ENCODE peak calls at places on chromosomes 13 and 19, in four cellular contexts. I is ACHN, T is HFFc6, Z is sigmoid colon. B is an unnamed sample.

GRCh38 chr13:111209613-111210012 is 94.5 kb downstream of the ARHGEF7 start:
- DNase-seq in I (no peak), T (no peak), Z (no peak), B (no peak)

GRCh38 chr13:36207672-36208071 is 6.7 kb downstream of the SOHLH2 start:
- DNase-seq in I (peak; percentile 1), T (no peak), Z (no peak), B (peak; percentile 47)

GRCh38 chr19:17706750-17707181 is 12.5 kb upstream of the MAP1S start:
- DNase-seq in I (no peak), T (peak; percentile 13), Z (no peak), B (peak; percentile 98)

GRCh38 chr19:30172643-30173242 is 199.4 kb upstream of the ZNF536 start:
- DNase-seq in I (no peak), T (no peak), Z (no peak), B (no peak)

GRCh38 chr13:103795892-103796478 is 729.8 kb upstream of the SLC10A2 start:
- DNase-seq in I (no peak), T (no peak), Z (no peak), B (no peak)

GRCh38 chr19:39827216-39827615 is 6.7 kb downstream of the DYRK1B start:
- DNase-seq in I (no peak), T (no peak), Z (no peak), B (no peak)

GRCh38 chr19:56139847-56140582 is 1.1 kb upstream of the ZNF444 start:
- DNase-seq in I (no peak), T (no peak), Z (no peak), B (no peak)

GRCh38 chr19:3655402-3656072 is 28.9 kb upstream of the CACTIN start:
- DNase-seq in I (peak; percentile 90), T (peak; percentile 96), Z (no peak), B (no peak)

GRCh38 chr13:98528663-98529064 is 48.2 kb downstream of the STK24 start:
- DNase-seq in I (no peak), T (no peak), Z (peak; percentile 68), B (no peak)

GRCh38 chr19:4990306-4990705 is 21.4 kb downstream of the KDM4B start:
- DNase-seq in I (no peak), T (no peak), Z (no peak), B (no peak)

B was measured in GM23338.